ENCODE peak calls at places on chromosome 7, in nine cellular contexts. One of them, this sample, is unnamed.

GRCh38 chr7:23404546-23405239 is 65.6 kb downstream of the IGF2BP3 start:
- DNase-seq in upper lobe of right lung: no peak
- DNase-seq in heart right ventricle: no peak
- DNase-seq in astrocyte: peak; percentile 17
- DNase-seq in cardiac muscle cell: no peak
- DNase-seq in HL-60: no peak
- DNase-seq in tibial artery: no peak
- DNase-seq in fibroblast of pulmonary artery: no peak
- DNase-seq in K562: no peak
- DNase-seq in this sample: no peak

GRCh38 chr7:128356546-128357365 is 4.7 kb downstream of the PRRT4 start:
- DNase-seq in upper lobe of right lung: no peak
- DNase-seq in heart right ventricle: no peak
- DNase-seq in astrocyte: no peak
- DNase-seq in cardiac muscle cell: peak; percentile 21
- DNase-seq in HL-60: no peak
- DNase-seq in tibial artery: no peak
- DNase-seq in fibroblast of pulmonary artery: no peak
- DNase-seq in K562: no peak
- DNase-seq in this sample: no peak

GRCh38 chr7:106938803-106939202 is 73.7 kb downstream of the PIK3CG start:
- DNase-seq in upper lobe of right lung: no peak
- DNase-seq in heart right ventricle: no peak
- DNase-seq in astrocyte: no peak
- DNase-seq in cardiac muscle cell: no peak
- DNase-seq in HL-60: no peak
- DNase-seq in tibial artery: no peak
- DNase-seq in fibroblast of pulmonary artery: no peak
- DNase-seq in K562: no peak
- DNase-seq in this sample: no peak

GRCh38 chr7:118013252-118014010 is 140.2 kb upstream of the CTTNBP2 start:
- DNase-seq in upper lobe of right lung: no peak
- DNase-seq in heart right ventricle: no peak
- DNase-seq in astrocyte: no peak
- DNase-seq in cardiac muscle cell: no peak
- DNase-seq in HL-60: no peak
- DNase-seq in tibial artery: no peak
- DNase-seq in fibroblast of pulmonary artery: no peak
- DNase-seq in K562: no peak
- DNase-seq in this sample: no peak

GRCh38 chr7:81231203-81231922 is 312.5 kb upstream of the SEMA3C start:
- DNase-seq in upper lobe of right lung: no peak
- DNase-seq in heart right ventricle: no peak
- DNase-seq in astrocyte: no peak
- DNase-seq in cardiac muscle cell: peak; percentile 10
- DNase-seq in HL-60: no peak
- DNase-seq in tibial artery: no peak
- DNase-seq in fibroblast of pulmonary artery: no peak
- DNase-seq in K562: no peak
- DNase-seq in this sample: no peak

GRCh38 chr7:89666436-89666835 is 487.8 kb upstream of the STEAP1 start:
- DNase-seq in upper lobe of right lung: no peak
- DNase-seq in heart right ventricle: no peak
- DNase-seq in astrocyte: no peak
- DNase-seq in cardiac muscle cell: no peak
- DNase-seq in HL-60: no peak
- DNase-seq in tibial artery: no peak
- DNase-seq in fibroblast of pulmonary artery: no peak
- DNase-seq in K562: no peak
- DNase-seq in this sample: no peak

GRCh38 chr7:133910761-133911160 is 216.4 kb upstream of the LRGUK start:
- DNase-seq in upper lobe of right lung: no peak
- DNase-seq in heart right ventricle: no peak
- DNase-seq in astrocyte: no peak
- DNase-seq in cardiac muscle cell: no peak
- DNase-seq in HL-60: no peak
- DNase-seq in tibial artery: no peak
- DNase-seq in fibroblast of pulmonary artery: no peak
- DNase-seq in K562: no peak
- DNase-seq in this sample: no peak

GRCh38 chr7:3552499-3552898 is 251.4 kb downstream of the SDK1 start:
- DNase-seq in upper lobe of right lung: no peak
- DNase-seq in heart right ventricle: no peak
- DNase-seq in astrocyte: peak; percentile 70
- DNase-seq in cardiac muscle cell: no peak
- DNase-seq in HL-60: no peak
- DNase-seq in tibial artery: no peak
- DNase-seq in fibroblast of pulmonary artery: no peak
- DNase-seq in K562: no peak
- DNase-seq in this sample: no peak

GRCh38 chr7:15560968-15561367 is 847 bp downstream of the AGMO start:
- DNase-seq in upper lobe of right lung: no peak
- DNase-seq in heart right ventricle: no peak
- DNase-seq in astrocyte: no peak
- DNase-seq in cardiac muscle cell: no peak
- DNase-seq in HL-60: no peak
- DNase-seq in tibial artery: no peak
- DNase-seq in fibroblast of pulmonary artery: no peak
- DNase-seq in K562: no peak
- DNase-seq in this sample: no peak

GRCh38 chr7:15557686-15558085 is 4.1 kb downstream of the AGMO start:
- DNase-seq in upper lobe of right lung: no peak
- DNase-seq in heart right ventricle: no peak
- DNase-seq in astrocyte: no peak
- DNase-seq in cardiac muscle cell: no peak
- DNase-seq in HL-60: no peak
- DNase-seq in tibial artery: no peak
- DNase-seq in fibroblast of pulmonary artery: no peak
- DNase-seq in K562: no peak
- DNase-seq in this sample: no peak

GRCh38 chr7:15566476-15566875 is 4.7 kb upstream of the AGMO start:
- DNase-seq in upper lobe of right lung: no peak
- DNase-seq in heart right ventricle: no peak
- DNase-seq in astrocyte: no peak
- DNase-seq in cardiac muscle cell: no peak
- DNase-seq in HL-60: no peak
- DNase-seq in tibial artery: no peak
- DNase-seq in fibroblast of pulmonary artery: no peak
- DNase-seq in K562: no peak
- DNase-seq in this sample: no peak

GRCh38 chr7:15558747-15559146 is 3.1 kb downstream of the AGMO start:
- DNase-seq in upper lobe of right lung: no peak
- DNase-seq in heart right ventricle: no peak
- DNase-seq in astrocyte: peak; percentile 26
- DNase-seq in cardiac muscle cell: no peak
- DNase-seq in HL-60: no peak
- DNase-seq in tibial artery: no peak
- DNase-seq in fibroblast of pulmonary artery: peak; percentile 14
- DNase-seq in K562: no peak
- DNase-seq in this sample: peak; percentile 49

DNA sequence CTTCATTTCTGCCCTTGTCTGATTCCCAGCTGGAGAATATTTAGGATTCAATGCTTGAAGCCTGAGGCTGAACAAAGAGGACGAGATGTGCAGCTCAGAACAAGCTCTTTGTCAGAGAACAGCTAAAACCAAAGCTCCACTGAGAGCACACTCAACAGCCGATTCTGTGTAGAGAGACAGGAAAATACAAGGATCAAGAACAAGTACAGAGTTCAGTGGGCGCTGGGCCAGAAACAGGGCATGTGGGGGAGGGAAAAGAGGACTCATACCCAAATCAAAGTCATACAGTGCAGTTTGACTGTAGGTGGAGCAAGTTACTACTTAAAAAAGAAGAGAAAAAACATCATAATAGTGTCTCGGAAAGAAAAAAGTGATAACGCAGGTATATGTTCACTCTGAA is at the start of gene AGMO:
- DNase-seq in upper lobe of right lung: no peak
- DNase-seq in heart right ventricle: peak; percentile 76
- DNase-seq in astrocyte: no peak
- DNase-seq in cardiac muscle cell: peak; percentile 14
- DNase-seq in HL-60: no peak
- DNase-seq in tibial artery: peak; percentile 80
- DNase-seq in fibroblast of pulmonary artery: peak; percentile 28
- DNase-seq in K562: no peak
- DNase-seq in this sample: no peak
- TF ChIP-seq CTCF in upper lobe of right lung: no peak
- TF ChIP-seq CTCF in heart right ventricle: no peak
- TF ChIP-seq CTCF in astrocyte: no peak
- TF ChIP-seq CTCF in cardiac muscle cell: no peak
- TF ChIP-seq CTCF in HL-60: no peak
- TF ChIP-seq CTCF in tibial artery: no peak
- TF ChIP-seq CTCF in fibroblast of pulmonary artery: no peak
- TF ChIP-seq CTCF in K562: no peak
- TF ChIP-seq CTCF in this sample: no peak

DNA sequence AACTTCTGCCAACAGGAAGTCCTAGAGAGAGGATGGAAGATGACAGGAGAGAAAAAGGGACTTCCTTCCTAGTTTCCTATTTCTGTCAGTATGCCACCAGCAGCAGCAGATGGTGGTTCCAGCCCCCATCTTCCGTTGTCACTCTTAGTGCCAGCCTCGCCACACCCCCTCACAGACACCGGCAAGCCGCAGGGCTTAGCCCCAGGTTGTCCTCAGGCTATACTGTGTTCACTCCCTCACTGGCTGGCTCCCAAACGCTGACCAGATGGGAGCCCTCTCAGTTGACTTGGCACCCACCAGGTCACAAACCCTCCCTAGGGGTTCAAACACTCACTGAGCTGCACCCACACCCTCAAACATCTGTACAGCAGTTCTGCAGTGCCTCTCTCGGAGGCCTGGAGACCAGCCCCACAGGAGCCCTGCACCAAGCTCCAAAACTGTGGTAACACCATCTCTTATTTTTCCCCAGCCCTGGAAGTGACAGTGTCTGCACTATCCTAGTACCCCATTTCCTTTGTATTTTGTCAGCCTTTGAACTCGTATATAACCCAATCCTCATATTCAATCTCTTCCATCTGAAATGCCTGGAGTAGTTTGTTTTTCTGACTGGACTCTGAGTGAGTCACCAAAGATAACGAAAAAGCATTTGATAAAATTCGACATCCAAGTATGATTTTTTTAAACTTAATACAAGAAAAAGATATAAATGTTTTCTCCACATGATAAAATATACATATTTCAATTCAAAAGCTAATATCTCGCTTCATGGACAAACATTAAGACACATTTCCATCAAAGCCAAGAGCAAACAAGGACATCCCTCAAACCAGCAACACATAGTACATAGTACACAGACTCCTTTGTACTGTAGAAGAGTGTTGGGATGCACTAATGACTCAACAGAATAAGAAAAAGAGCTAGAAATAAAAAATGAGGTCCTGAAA is 34.5 kb downstream of the SMURF1 start:
- DNase-seq in upper lobe of right lung: no peak
- DNase-seq in heart right ventricle: peak; percentile 32
- DNase-seq in astrocyte: peak; percentile 49
- DNase-seq in cardiac muscle cell: no peak
- DNase-seq in HL-60: peak; percentile 52
- DNase-seq in tibial artery: peak; percentile 71
- DNase-seq in fibroblast of pulmonary artery: peak; percentile 41
- DNase-seq in K562: no peak
- DNase-seq in this sample: peak; percentile 32
- H3K4me3 ChIP-seq in upper lobe of right lung: no peak overlapping the region
- H3K4me3 ChIP-seq in heart right ventricle: no peak overlapping the region
- H3K4me3 ChIP-seq in astrocyte: no peak overlapping the region
- H3K4me3 ChIP-seq in cardiac muscle cell: no peak overlapping the region
- H3K4me3 ChIP-seq in HL-60: no peak overlapping the region
- H3K4me3 ChIP-seq in tibial artery: peak overlapping the region; percentile 7
- H3K4me3 ChIP-seq in fibroblast of pulmonary artery: no peak overlapping the region
- H3K4me3 ChIP-seq in K562: no peak overlapping the region
- H3K4me3 ChIP-seq in this sample: no peak overlapping the region

DNA sequence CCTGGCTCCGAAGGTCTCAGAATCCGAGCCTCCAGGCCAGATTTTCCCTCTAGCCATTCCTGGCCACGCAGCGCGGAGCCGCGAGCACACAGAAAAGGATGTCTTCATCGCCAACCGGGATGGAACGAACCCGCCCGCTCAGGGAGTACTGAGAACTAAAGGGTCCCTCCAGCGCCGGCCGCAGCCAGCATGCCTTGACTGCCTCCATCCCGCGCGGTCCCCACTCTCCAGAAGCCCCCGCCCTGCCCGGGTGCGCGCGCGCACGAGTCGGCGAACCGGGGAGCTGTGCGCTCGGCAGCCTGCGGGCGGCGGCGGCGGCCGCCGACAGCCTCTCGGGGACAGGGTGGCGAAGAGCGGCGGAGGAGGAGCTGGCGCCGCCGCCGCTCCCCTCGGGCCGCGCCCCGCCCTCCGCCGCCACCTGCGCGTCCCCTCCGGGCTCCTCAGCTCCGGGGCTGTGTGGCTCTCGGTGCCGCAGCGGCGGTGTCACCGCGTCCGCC is 640 bp upstream of the GALNT17 start:
- DNase-seq in upper lobe of right lung: peak; percentile 67
- DNase-seq in heart right ventricle: peak; percentile 27
- DNase-seq in astrocyte: peak; percentile 36
- DNase-seq in cardiac muscle cell: peak; percentile 81
- DNase-seq in HL-60: peak; percentile 1
- DNase-seq in tibial artery: peak; percentile 80
- DNase-seq in fibroblast of pulmonary artery: no peak
- DNase-seq in K562: no peak
- DNase-seq in this sample: no peak
- TF ChIP-seq CTCF in upper lobe of right lung: no peak
- TF ChIP-seq CTCF in heart right ventricle: no peak
- TF ChIP-seq CTCF in astrocyte: no peak
- TF ChIP-seq CTCF in cardiac muscle cell: no peak
- TF ChIP-seq CTCF in HL-60: no peak
- TF ChIP-seq CTCF in tibial artery: peak; percentile 22
- TF ChIP-seq CTCF in fibroblast of pulmonary artery: no peak
- TF ChIP-seq CTCF in K562: no peak
- TF ChIP-seq CTCF in this sample: no peak

GRCh38 chr7:111094387-111094786 is 3.5 kb downstream of the LRRN3 start:
- DNase-seq in upper lobe of right lung: no peak
- DNase-seq in heart right ventricle: no peak
- DNase-seq in astrocyte: no peak
- DNase-seq in cardiac muscle cell: no peak
- DNase-seq in HL-60: no peak
- DNase-seq in tibial artery: no peak
- DNase-seq in fibroblast of pulmonary artery: no peak
- DNase-seq in K562: no peak
- DNase-seq in this sample: no peak

GRCh38 chr7:111091623-111092370 is 870 bp downstream of the LRRN3 start:
- DNase-seq in upper lobe of right lung: no peak
- DNase-seq in heart right ventricle: no peak
- DNase-seq in astrocyte: no peak
- DNase-seq in cardiac muscle cell: no peak
- DNase-seq in HL-60: no peak
- DNase-seq in tibial artery: no peak
- DNase-seq in fibroblast of pulmonary artery: no peak
- DNase-seq in K562: no peak
- DNase-seq in this sample: no peak

GRCh38 chr7:111089822-111090426 is 1.0 kb upstream of the LRRN3 start:
- DNase-seq in upper lobe of right lung: no peak
- DNase-seq in heart right ventricle: no peak
- DNase-seq in astrocyte: no peak
- DNase-seq in cardiac muscle cell: peak; percentile 58
- DNase-seq in HL-60: no peak
- DNase-seq in tibial artery: no peak
- DNase-seq in fibroblast of pulmonary artery: peak; percentile 74
- DNase-seq in K562: peak; percentile 66
- DNase-seq in this sample: peak; percentile 59

GRCh38 chr7:111090834-111091233 is at the start of gene LRRN3:
- DNase-seq in upper lobe of right lung: no peak
- DNase-seq in heart right ventricle: peak; percentile 44
- DNase-seq in astrocyte: peak; percentile 64
- DNase-seq in cardiac muscle cell: peak; percentile 63
- DNase-seq in HL-60: no peak
- DNase-seq in tibial artery: peak; percentile 68
- DNase-seq in fibroblast of pulmonary artery: peak; percentile 57
- DNase-seq in K562: peak; percentile 17
- DNase-seq in this sample: peak; percentile 32

GRCh38 chr7:111092406-111093160 is 1.7 kb downstream of the LRRN3 start:
- DNase-seq in upper lobe of right lung: no peak
- DNase-seq in heart right ventricle: no peak
- DNase-seq in astrocyte: no peak
- DNase-seq in cardiac muscle cell: no peak
- DNase-seq in HL-60: no peak
- DNase-seq in tibial artery: no peak
- DNase-seq in fibroblast of pulmonary artery: no peak
- DNase-seq in K562: no peak
- DNase-seq in this sample: no peak
- H3K4me3 ChIP-seq in upper lobe of right lung: peak overlapping the region; percentile 42
- H3K4me3 ChIP-seq in heart right ventricle: no peak overlapping the region
- H3K4me3 ChIP-seq in astrocyte: peak overlapping the region; percentile 51
- H3K4me3 ChIP-seq in cardiac muscle cell: peak overlapping the region; percentile 54
- H3K4me3 ChIP-seq in HL-60: no peak overlapping the region
- H3K4me3 ChIP-seq in tibial artery: peak overlapping the region; percentile 49
- H3K4me3 ChIP-seq in fibroblast of pulmonary artery: no peak overlapping the region
- H3K4me3 ChIP-seq in K562: no peak overlapping the region
- H3K4me3 ChIP-seq in this sample: no peak overlapping the region

This sample was measured in AG10803.